ENCODE peak calls at places on chromosomes 1 and 21, in four cellular contexts. One of them, this sample, is unnamed.
A peak's percentile ranks its signal among the peaks of the same experiment; 100 is the strongest.

GRCh38 chr1:29234471-29234870 is 1.9 kb upstream of the PTPRU start:
- DNase-seq in A549: no peak
- DNase-seq in K562: no peak
- DNase-seq in HepG2: no peak
- DNase-seq in this sample: no peak

GRCh38 chr1:36953061-36953460 is 81.3 kb downstream of the GRIK3 start:
- DNase-seq in A549: no peak
- DNase-seq in HepG2: no peak
- DNase-seq in K562: no peak
- DNase-seq in this sample: no peak

GRCh38 chr1:26391450-26391849 is 18.9 kb upstream of the ZNF683 start:
- DNase-seq in A549: peak; percentile 68
- DNase-seq in HepG2: peak; percentile 52
- DNase-seq in K562: peak; percentile 74
- DNase-seq in this sample: peak; percentile 38

GRCh38 chr21:42146821-42147220 is 72.1 kb upstream of the ABCG1 start:
- DNase-seq in A549: no peak
- DNase-seq in HepG2: no peak
- DNase-seq in K562: no peak
- DNase-seq in this sample: peak; percentile 11

GRCh38 chr1:116477428-116477827 is 93.4 kb downstream of the CD58 start:
- DNase-seq in K562: no peak
- DNase-seq in HepG2: no peak
- DNase-seq in A549: no peak
- DNase-seq in this sample: no peak

GRCh38 chr1:26693557-26694184 is 2.1 kb upstream of the ARID1A start:
- DNase-seq in HepG2: no peak
- DNase-seq in K562: no peak
- DNase-seq in A549: no peak
- DNase-seq in this sample: no peak

GRCh38 chr1:219184337-219184736 is 10.7 kb downstream of the LYPLAL1 start:
- DNase-seq in HepG2: no peak
- DNase-seq in A549: no peak
- DNase-seq in K562: no peak
- DNase-seq in this sample: no peak

GRCh38 chr1:200493344-200493743 is 83.5 kb upstream of the ZNF281 start:
- DNase-seq in HepG2: no peak
- DNase-seq in A549: no peak
- DNase-seq in K562: no peak
- DNase-seq in this sample: no peak

GRCh38 chr21:44267655-44268142 is 6.0 kb upstream of the DNMT3L start:
- DNase-seq in K562: peak; percentile 64
- DNase-seq in HepG2: peak; percentile 35
- DNase-seq in A549: no peak
- DNase-seq in this sample: peak; percentile 66

GRCh38 chr1:151860504-151861187 is 7.1 kb upstream of the THEM5 start:
- DNase-seq in HepG2: no peak
- DNase-seq in K562: no peak
- DNase-seq in A549: no peak
- DNase-seq in this sample: peak; percentile 35

GRCh38 chr1:211920141-211920572 is 89.6 kb upstream of the LPGAT1 start:
- DNase-seq in A549: peak; percentile 55
- DNase-seq in HepG2: no peak
- DNase-seq in K562: no peak
- DNase-seq in this sample: no peak

GRCh38 chr1:98315309-98315708 is 346.2 kb upstream of the SNX7 start:
- DNase-seq in K562: no peak
- DNase-seq in A549: no peak
- DNase-seq in HepG2: no peak
- DNase-seq in this sample: no peak

GRCh38 chr1:17768651-17769241 is 13.6 kb downstream of the ACTL8 start:
- DNase-seq in A549: peak; percentile 34
- DNase-seq in K562: peak; percentile 18
- DNase-seq in HepG2: no peak
- DNase-seq in this sample: no peak

GRCh38 chr1:210412240-210412639 is 83.5 kb downstream of the HHAT start:
- DNase-seq in A549: no peak
- DNase-seq in K562: no peak
- DNase-seq in HepG2: no peak
- DNase-seq in this sample: no peak

GRCh38 chr1:15678578-15678977 is 5.5 kb upstream of the PLEKHM2 start:
- DNase-seq in HepG2: peak; percentile 62
- DNase-seq in A549: no peak
- DNase-seq in K562: no peak
- DNase-seq in this sample: no peak

GRCh38 chr1:15680131-15680530 is 4.0 kb upstream of the PLEKHM2 start:
- DNase-seq in A549: no peak
- DNase-seq in K562: no peak
- DNase-seq in HepG2: no peak
- DNase-seq in this sample: no peak

GRCh38 chr1:15676010-15676409 is 8.1 kb upstream of the PLEKHM2 start:
- DNase-seq in HepG2: no peak
- DNase-seq in K562: no peak
- DNase-seq in A549: no peak
- DNase-seq in this sample: no peak

GRCh38 chr1:15674760-15675159 is 9.4 kb upstream of the PLEKHM2 start:
- DNase-seq in A549: no peak
- DNase-seq in HepG2: no peak
- DNase-seq in K562: no peak
- DNase-seq in this sample: no peak

DNA sequence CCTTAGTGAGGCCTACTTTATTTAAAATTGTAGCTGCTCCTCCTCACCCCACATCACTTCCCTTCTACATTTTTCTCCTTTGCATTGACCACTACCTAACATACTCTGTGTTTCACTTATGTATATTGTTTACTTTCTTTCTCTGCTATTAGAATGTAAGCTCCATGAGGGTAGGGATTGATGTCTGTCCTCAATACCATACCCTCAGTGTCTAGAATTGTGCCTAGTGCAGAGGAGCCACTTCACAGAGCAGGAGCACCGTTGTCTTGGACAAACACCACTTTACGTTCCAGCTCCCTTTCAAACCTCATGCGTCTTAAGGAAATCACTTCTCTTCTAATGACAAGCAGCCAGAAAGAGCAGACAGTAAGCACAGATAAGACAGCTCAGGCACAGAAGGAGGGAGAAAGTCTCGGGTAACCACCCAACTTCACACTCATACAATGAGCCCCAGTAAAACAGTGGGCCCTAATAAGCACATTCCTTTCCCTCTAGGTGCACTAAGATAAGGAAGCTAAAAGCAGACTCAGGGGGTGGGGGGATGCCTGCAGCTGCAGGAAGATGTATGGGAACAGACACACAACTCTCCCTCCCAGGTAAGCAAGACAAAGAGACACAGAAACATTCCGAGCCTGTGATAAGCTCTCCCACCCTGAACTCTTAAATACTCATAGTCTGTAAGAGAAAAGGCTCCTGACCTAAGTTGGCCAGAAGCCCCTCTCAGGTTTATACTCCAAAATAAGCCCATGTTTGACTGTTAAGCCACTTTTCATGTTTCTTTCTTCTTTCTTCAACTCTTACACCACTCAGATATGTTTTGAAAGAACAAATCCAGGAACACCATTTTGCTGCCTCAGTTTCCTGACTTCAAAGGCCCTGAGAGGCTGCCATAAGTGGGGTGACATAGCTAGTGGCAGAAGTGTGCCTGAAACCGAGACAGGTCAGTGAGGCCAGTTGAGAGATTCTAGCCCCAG is 7.1 kb upstream of the PLEKHM2 start:
- DNase-seq in A549: no peak
- DNase-seq in HepG2: no peak
- DNase-seq in K562: no peak
- DNase-seq in this sample: no peak
- TF ChIP-seq NR3C1 in A549: no peak
- TF ChIP-seq NR3C1 in HepG2: no peak
- TF ChIP-seq NR3C1 in K562: no peak
- TF ChIP-seq NR3C1 in this sample: no peak

GRCh38 chr21:33685613-33686197 is 43.4 kb downstream of the ITSN1 start:
- DNase-seq in HepG2: peak; percentile 77
- DNase-seq in K562: no peak
- DNase-seq in A549: no peak
- DNase-seq in this sample: no peak
- TF ChIP-seq NR3C1 in HepG2: no peak
- TF ChIP-seq NR3C1 in K562: no peak
- TF ChIP-seq NR3C1 in A549: no peak
- TF ChIP-seq NR3C1 in this sample: no peak

GRCh38 chr1:193113258-193113991 is 8.2 kb upstream of the GLRX2 start:
- DNase-seq in A549: no peak
- DNase-seq in HepG2: no peak
- DNase-seq in K562: peak; percentile 23
- DNase-seq in this sample: peak; percentile 26

GRCh38 chr1:193110246-193110645 is 5.0 kb upstream of the GLRX2 start:
- DNase-seq in K562: no peak
- DNase-seq in HepG2: no peak
- DNase-seq in A549: no peak
- DNase-seq in this sample: no peak

GRCh38 chr1:193109619-193110018 is 4.4 kb upstream of the GLRX2 start:
- DNase-seq in HepG2: peak; percentile 79
- DNase-seq in A549: no peak
- DNase-seq in K562: no peak
- DNase-seq in this sample: no peak

GRCh38 chr1:193110864-193111263 is 5.7 kb upstream of the GLRX2 start:
- DNase-seq in A549: no peak
- DNase-seq in HepG2: no peak
- DNase-seq in K562: no peak
- DNase-seq in this sample: no peak

GRCh38 chr1:193111641-193112090 is 6.5 kb upstream of the GLRX2 start:
- DNase-seq in A549: no peak
- DNase-seq in K562: no peak
- DNase-seq in HepG2: peak; percentile 67
- DNase-seq in this sample: peak; percentile 38
- TF ChIP-seq NR3C1 in A549: no peak
- TF ChIP-seq NR3C1 in K562: no peak
- TF ChIP-seq NR3C1 in HepG2: no peak
- TF ChIP-seq NR3C1 in this sample: no peak

GRCh38 chr1:32361308-32361673 is 994 bp downstream of the FAM229A start:
- DNase-seq in HepG2: no peak
- DNase-seq in A549: no peak
- DNase-seq in K562: no peak
- DNase-seq in this sample: peak; percentile 43
- TF ChIP-seq NR3C1 in HepG2: no peak
- TF ChIP-seq NR3C1 in A549: no peak
- TF ChIP-seq NR3C1 in K562: no peak
- TF ChIP-seq NR3C1 in this sample: no peak

DNA sequence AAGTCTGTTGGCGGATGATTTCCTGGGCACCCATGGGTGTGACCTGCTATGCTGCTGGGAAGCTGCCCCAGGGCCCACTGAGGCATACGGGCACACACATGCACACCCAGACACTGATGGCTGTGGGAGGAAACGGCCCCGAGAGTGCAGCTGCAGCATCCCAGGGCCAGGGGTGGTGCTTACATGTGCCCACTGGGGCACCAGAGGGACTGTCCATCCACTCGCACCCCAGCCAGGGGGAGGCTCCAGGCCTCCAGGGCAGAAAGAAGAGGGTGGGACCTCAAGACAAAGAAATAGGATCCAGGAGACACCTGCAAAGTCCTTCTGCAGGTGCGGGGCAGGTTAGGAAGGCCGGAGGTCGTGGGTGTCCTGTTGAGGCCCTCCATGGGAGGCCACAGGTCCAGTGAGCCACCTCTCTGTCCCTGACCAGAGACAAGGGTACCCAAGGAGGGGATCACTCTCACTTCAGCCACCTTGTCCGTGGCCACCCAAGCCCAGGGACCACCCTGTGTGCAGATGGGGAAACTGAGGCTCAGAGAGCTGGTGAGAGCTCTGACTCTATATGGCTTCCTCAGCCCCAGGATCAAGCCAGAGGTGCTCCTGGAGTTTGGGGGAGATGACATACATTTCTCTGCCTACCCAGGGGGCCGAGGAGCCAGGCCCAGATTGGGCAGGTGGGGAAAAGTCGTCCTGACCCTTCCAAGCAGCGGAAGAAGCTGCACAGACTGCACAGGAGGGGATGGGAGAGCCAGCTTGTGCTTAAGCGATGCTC is 57.1 kb downstream of the WNT9A start:
- DNase-seq in HepG2: no peak
- DNase-seq in K562: no peak
- DNase-seq in A549: no peak
- DNase-seq in this sample: no peak
- TF ChIP-seq NR3C1 in HepG2: no peak
- TF ChIP-seq NR3C1 in K562: no peak
- TF ChIP-seq NR3C1 in A549: no peak
- TF ChIP-seq NR3C1 in this sample: no peak

GRCh38 chr1:100950776-100951175 is 54.9 kb downstream of the SLC30A7 start:
- DNase-seq in A549: no peak
- DNase-seq in K562: no peak
- DNase-seq in HepG2: no peak
- DNase-seq in this sample: peak; percentile 13
- TF ChIP-seq NR3C1 in A549: no peak
- TF ChIP-seq NR3C1 in K562: no peak
- TF ChIP-seq NR3C1 in HepG2: no peak
- TF ChIP-seq NR3C1 in this sample: no peak

GRCh38 chr1:168676029-168676812 is 52.8 kb downstream of the DPT start:
- DNase-seq in HepG2: no peak
- DNase-seq in K562: no peak
- DNase-seq in A549: no peak
- DNase-seq in this sample: no peak

GRCh38 chr1:168676861-168677260 is 52.1 kb downstream of the DPT start:
- DNase-seq in K562: no peak
- DNase-seq in A549: no peak
- DNase-seq in HepG2: no peak
- DNase-seq in this sample: no peak

GRCh38 chr1:168672278-168672677 is 56.7 kb downstream of the DPT start:
- DNase-seq in A549: no peak
- DNase-seq in HepG2: no peak
- DNase-seq in K562: no peak
- DNase-seq in this sample: no peak

GRCh38 chr1:168674252-168674651 is 54.8 kb downstream of the DPT start:
- DNase-seq in HepG2: no peak
- DNase-seq in K562: no peak
- DNase-seq in A549: no peak
- DNase-seq in this sample: no peak

GRCh38 chr1:168671782-168672181 is 57.2 kb downstream of the DPT start:
- DNase-seq in A549: no peak
- DNase-seq in K562: no peak
- DNase-seq in HepG2: no peak
- DNase-seq in this sample: no peak
- TF ChIP-seq NR3C1 in A549: no peak
- TF ChIP-seq NR3C1 in K562: no peak
- TF ChIP-seq NR3C1 in HepG2: no peak
- TF ChIP-seq NR3C1 in this sample: no peak

GRCh38 chr1:228012555-228012954 is 5.8 kb downstream of the WNT3A start:
- DNase-seq in A549: no peak
- DNase-seq in HepG2: no peak
- DNase-seq in K562: no peak
- DNase-seq in this sample: no peak

GRCh38 chr1:228013322-228014234 is 6.8 kb downstream of the WNT3A start:
- DNase-seq in K562: peak; percentile 8
- DNase-seq in A549: no peak
- DNase-seq in HepG2: no peak
- DNase-seq in this sample: no peak

GRCh38 chr1:228015276-228016180 is 8.7 kb downstream of the WNT3A start:
- DNase-seq in HepG2: no peak
- DNase-seq in K562: no peak
- DNase-seq in A549: peak; percentile 48
- DNase-seq in this sample: peak; percentile 8

GRCh38 chr1:228016181-228016510 is 9.3 kb downstream of the WNT3A start:
- DNase-seq in A549: no peak
- DNase-seq in HepG2: no peak
- DNase-seq in K562: no peak
- DNase-seq in this sample: no peak

GRCh38 chr1:228014235-228014930 is 7.6 kb downstream of the WNT3A start:
- DNase-seq in HepG2: no peak
- DNase-seq in K562: no peak
- DNase-seq in A549: no peak
- DNase-seq in this sample: no peak
- TF ChIP-seq NR3C1 in HepG2: no peak
- TF ChIP-seq NR3C1 in K562: no peak
- TF ChIP-seq NR3C1 in A549: no peak
- TF ChIP-seq NR3C1 in this sample: no peak